ENCODE peak calls at places on chromosomes 6 and 20, in five cellular contexts. A, H, D, Z and F are unnamed samples.
A peak's percentile ranks its signal among the peaks of the same experiment; 100 is the strongest.

GRCh38 chr6:157381631-157382621 is 936 bp downstream of the ZDHHC14 start:
- DNase-seq in D (peak; percentile 89), A (no peak), Z (peak; percentile 6), H (peak; percentile 4), F (peak; percentile 16)

GRCh38 chr6:13413906-13414555 is 73.4 kb downstream of the GFOD1 start:
- DNase-seq in Z (no peak), H (no peak), D (no peak), A (no peak), F (no peak)

GRCh38 chr6:136095961-136096360 is 154.2 kb downstream of the MTFR2 start:
- DNase-seq in H (no peak), D (no peak), Z (no peak), A (no peak), F (no peak)

GRCh38 chr6:26216886-26217713 is 129.9 kb downstream of the HFE start:
- DNase-seq in H (peak; percentile 90), Z (peak; percentile 80), A (peak; percentile 87), D (peak; percentile 99), F (no peak)

GRCh38 chr6:111691345-111692225 is 85.9 kb upstream of the TRAF3IP2 start:
- DNase-seq in Z (no peak), H (peak; percentile 4), D (no peak), A (no peak), F (no peak)

GRCh38 chr6:143675946-143676345 is 1.8 kb upstream of the PHACTR2 start:
- DNase-seq in Z (no peak), H (no peak), A (no peak), D (peak; percentile 32), F (no peak)

GRCh38 chr20:18628330-18628941 is 40.6 kb downstream of the DTD1 start:
- DNase-seq in H (no peak), Z (no peak), A (peak; percentile 12), D (no peak), F (no peak)

GRCh38 chr6:105981002-105981887 is 104.9 kb upstream of the PRDM1 start:
- DNase-seq in H (no peak), A (no peak), D (no peak), Z (no peak), F (no peak)

GRCh38 chr20:51678041-51678697 is 90.0 kb downstream of the ATP9A start:
- DNase-seq in Z (no peak), A (no peak), H (no peak), D (no peak), F (no peak)

GRCh38 chr20:47334022-47334551 is 22.4 kb downstream of the ZMYND8 start:
- DNase-seq in H (peak; percentile 68), A (no peak), D (peak; percentile 16), Z (no peak), F (no peak)

GRCh38 chr6:16319813-16320532 is 81.6 kb downstream of the GMPR start:
- DNase-seq in A (peak; percentile 61), H (peak; percentile 32), D (peak; percentile 94), Z (no peak), F (no peak)

GRCh38 chr20:32436968-32437367 is 78.8 kb downstream of the ASXL1 start:
- DNase-seq in D (no peak), A (no peak), H (no peak), Z (no peak), F (no peak)

GRCh38 chr6:9621276-9621675 is 793.6 kb downstream of the TFAP2A start:
- DNase-seq in Z (no peak), H (no peak), A (no peak), D (no peak), F (no peak)

GRCh38 chr20:10385850-10386544 is 48.0 kb downstream of the MKKS start:
- DNase-seq in H (no peak), Z (no peak), D (peak; percentile 65), A (no peak), F (no peak)

GRCh38 chr6:142855877-142856606 is 88.9 kb downstream of the HIVEP2 start:
- DNase-seq in Z (no peak), D (no peak), A (no peak), H (no peak), F (no peak)